ENCODE peak calls at places on chromosomes 13 and 19, in five cellular contexts. A is upper lobe of right lung; U is posterior cingulate gyrus; Z is stimulated activated CD4-positive, alpha-beta T cell treated with anti-CD3 and anti-CD28 coated beads, Interleukin-4, amount 100 ng/mL, for 1 hour; N is AG09319. W is an unnamed sample.

GRCh38 chr19:48308695-48309586 is 16.4 kb upstream of the EMP3 start:
- DNase-seq in A (no peak), U (no peak), N (no peak), Z (no peak), W (no peak)

GRCh38 chr19:4910594-4911273 is 1.4 kb downstream of the UHRF1 start:
- DNase-seq in N (no peak), Z (peak), A (no peak), U (no peak), W (no peak)

GRCh38 chr19:1244693-1245451 is 3.3 kb downstream of the ATP5F1D start:
- DNase-seq in Z (no peak), A (peak), U (no peak), N (no peak), W (no peak)

GRCh38 chr13:83220241-83220640 is 662.0 kb downstream of the SLITRK1 start:
- DNase-seq in U (no peak), A (no peak), N (no peak), Z (no peak), W (no peak)

GRCh38 chr19:13849991-13850909 is 26.7 kb upstream of the NANOS3 start:
- DNase-seq in N (no peak), Z (peak), U (peak), A (peak), W (peak)

GRCh38 chr19:1408300-1409203 is 1.2 kb downstream of the DAZAP1 start:
- DNase-seq in A (peak), U (no peak), N (no peak), Z (peak), W (peak)

GRCh38 chr13:33797622-33798021 is 20.3 kb upstream of the RFC3 start:
- DNase-seq in U (no peak), A (no peak), Z (no peak), N (no peak), W (no peak)

GRCh38 chr13:97212540-97213146 is 9.5 kb upstream of the MBNL2 start:
- DNase-seq in U (no peak), N (no peak), Z (no peak), A (no peak), W (no peak)

GRCh38 chr13:111247552-111247951 is 72.9 kb upstream of the TEX29 start:
- DNase-seq in A (no peak), N (no peak), U (no peak), Z (no peak), W (no peak)

GRCh38 chr13:36432106-36432544 is at the start of gene CCNA1:
- DNase-seq in U (peak), Z (no peak), A (peak), N (no peak), W (peak)

GRCh38 chr13:109743706-109744453 is 42.5 kb downstream of the IRS2 start:
- DNase-seq in U (no peak), Z (no peak), A (no peak), N (no peak), W (no peak)

GRCh38 chr13:112885782-112886268 is 83.2 kb upstream of the MCF2L start:
- DNase-seq in A (peak), Z (no peak), N (peak), U (no peak), W (no peak)

GRCh38 chr13:46339035-46339666 is 47.9 kb downstream of the RUBCNL start:
- DNase-seq in U (no peak), N (no peak), Z (no peak), A (no peak), W (no peak)

GRCh38 chr19:18850560-18851375 is 19.0 kb downstream of the UPF1 start:
- DNase-seq in Z (no peak), A (peak), U (no peak), N (no peak), W (no peak)

GRCh38 chr13:79810018-79810417 is 329.1 kb downstream of the NDFIP2 start:
- DNase-seq in U (no peak), Z (no peak), A (no peak), N (no peak), W (no peak)

GRCh38 chr19:1491849-1492170 is 829 bp downstream of the REEP6 start:
- DNase-seq in N (no peak), Z (no peak), A (no peak), U (no peak), W (no peak)

GRCh38 chr19:45607071-45608029 is 5.3 kb upstream of the GPR4 start:
- DNase-seq in A (peak), Z (peak), U (peak), N (peak), W (peak)

GRCh38 chr19:50148528-50148927 is 14.6 kb downstream of the IZUMO2 start:
- DNase-seq in N (no peak), Z (no peak), A (no peak), U (no peak), W (no peak)

GRCh38 chr19:6065685-6066365 is 44.5 kb downstream of the RFX2 start:
- DNase-seq in Z (peak), N (no peak), A (peak), U (no peak), W (peak)

GRCh38 chr19:41415154-41415571 is 12.0 kb downstream of the B3GNT8 start:
- DNase-seq in U (no peak), A (no peak), N (no peak), Z (no peak), W (no peak)

GRCh38 chr13:30715357-30715756 is 20.0 kb upstream of the ALOX5AP start:
- DNase-seq in Z (no peak), N (no peak), U (no peak), A (no peak), W (no peak)

GRCh38 chr13:48892311-48892710 is 83.4 kb upstream of the FNDC3A start:
- DNase-seq in N (no peak), U (no peak), A (no peak), Z (no peak), W (no peak)

GRCh38 chr19:18167975-18168645 is 5.5 kb upstream of the IFI30 start:
- DNase-seq in Z (peak), U (no peak), A (peak), N (no peak), W (peak)